ENCODE peak calls at places on chromosomes 12 and 14, in four cellular contexts. F is B cell, Y is GM23248, Q is left ventricle myocardium inferior. S is an unnamed sample.

GRCh38 chr14:77979666-77980351 is 179.9 kb downstream of the ADCK1 start:
- DNase-seq in Q (no peak), F (no peak), Y (no peak), S (no peak)

GRCh38 chr12:107319536-107320030 is 226.2 kb upstream of the CRY1 start:
- DNase-seq in F (no peak), Y (peak), Q (no peak), S (no peak)

GRCh38 chr12:52805000-52805399 is 8.9 kb downstream of the KRT4 start:
- DNase-seq in Q (no peak), F (no peak), Y (no peak), S (no peak)

GRCh38 chr12:124681779-124682391 is 114.5 kb upstream of the NCOR2 start:
- DNase-seq in F (no peak), Q (peak), Y (peak), S (no peak)

GRCh38 chr12:65634626-65635331 is 189.5 kb upstream of the HMGA2 start:
- DNase-seq in F (no peak), Y (peak), Q (no peak), S (no peak)

GRCh38 chr12:57735952-57736742 is 2.4 kb downstream of the AGAP2 start:
- DNase-seq in Y (peak), F (no peak), Q (peak), S (no peak)

GRCh38 chr12:28770329-28770728 is 378.7 kb upstream of the FAR2 start:
- DNase-seq in Q (peak), Y (no peak), F (no peak), S (no peak)

GRCh38 chr12:64181504-64182291 is 40.4 kb downstream of the KICS2 start:
- DNase-seq in Q (peak), F (no peak), Y (peak), S (no peak)

GRCh38 chr14:32564591-32564990 is 235.5 kb downstream of the AKAP6 start:
- DNase-seq in Y (peak), F (no peak), Q (no peak), S (no peak)

GRCh38 chr14:90814806-90815566 is 1.2 kb downstream of the TTC7B start:
- DNase-seq in Y (no peak), Q (no peak), F (no peak), S (no peak)

GRCh38 chr14:78154827-78155226 is 15.3 kb upstream of the NRXN3 start:
- DNase-seq in Y (no peak), Q (no peak), F (no peak), S (no peak)

GRCh38 chr14:94120667-94121335 is 8.6 kb downstream of the IFI27L2 start:
- DNase-seq in Y (peak), Q (no peak), F (no peak), S (no peak)

GRCh38 chr14:68816943-68817430 is 24.1 kb upstream of the ZFP36L1 start:
- DNase-seq in Q (no peak), Y (no peak), F (no peak), S (no peak)

GRCh38 chr14:100577986-100578431 is 9.2 kb downstream of the BEGAIN start:
- DNase-seq in Q (peak), F (no peak), Y (no peak), S (no peak)

GRCh38 chr14:94180655-94181271 is 6.6 kb downstream of the PPP4R4 start:
- DNase-seq in Q (no peak), F (peak), Y (peak), S (peak)

GRCh38 chr12:120290541-120291312 is 976 bp downstream of the RNU4-2 start:
- DNase-seq in F (peak), Y (peak), Q (no peak), S (no peak)

GRCh38 chr14:100091386-100091785 is 26.2 kb downstream of the EVL start:
- DNase-seq in Y (no peak), F (no peak), Q (no peak), S (no peak)

GRCh38 chr12:121009744-121010143 is 6.5 kb downstream of the C12orf43 start:
- DNase-seq in F (no peak), Y (peak), Q (no peak), S (no peak)

GRCh38 chr12:27975222-27976136 is 2.9 kb upstream of the PTHLH start:
- DNase-seq in Y (peak), Q (no peak), F (no peak), S (no peak)

GRCh38 chr14:96953443-96953842 is 156.3 kb downstream of the VRK1 start:
- DNase-seq in Y (no peak), Q (no peak), F (no peak), S (no peak)

GRCh38 chr12:66709893-66710292 is 31.0 kb upstream of the GRIP1 start:
- DNase-seq in F (peak), Y (no peak), Q (no peak), S (no peak)

GRCh38 chr12:34396861-34397590 is 374.7 kb downstream of the ALG10 start:
- DNase-seq in Y (no peak), Q (peak), F (no peak), S (no peak)

GRCh38 chr12:69405466-69405865 is 45.9 kb downstream of the YEATS4 start:
- DNase-seq in Q (no peak), F (no peak), Y (peak), S (no peak)

GRCh38 chr12:116712458-116713303 is 25.2 kb downstream of the SPRING1 start:
- DNase-seq in Q (no peak), F (no peak), Y (no peak), S (no peak)